ENCODE peak calls at places on chromosomes 13 and 19, in eight cellular contexts. C is germinal center; X is HFFc6; I is BJ; O is stimulated activated CD4-positive, alpha-beta T cell treated with anti-CD3 and anti-CD28 coated beads, Interleukin-12 subunit alpha, Interleukin-12 subunit beta, amount 100 ng/mL, for 4 hours; D is AG04450; V is glutamatergic neuron; E is heart right ventricle. K is an unnamed sample.

GRCh38 chr19:51012661-51013190 is 6.8 kb downstream of the KLK10 start:
- DNase-seq in C (no peak), X (no peak), I (no peak), O (no peak), D (no peak), V (no peak), E (no peak), K (no peak)

GRCh38 chr19:46784262-46785053 is 3.9 kb downstream of the SLC1A5 start:
- DNase-seq in C (peak; percentile 77), X (peak; percentile 94), I (peak; percentile 71), O (peak; percentile 54), D (peak; percentile 86), V (peak; percentile 54), E (peak; percentile 30), K (peak; percentile 76)

GRCh38 chr19:5542665-5543064 is 25.1 kb downstream of the TINCR start:
- DNase-seq in C (no peak), X (no peak), I (no peak), O (no peak), D (no peak), V (no peak), E (no peak), K (no peak)

GRCh38 chr19:8505680-8506401 is 3.4 kb upstream of the PRAM1 start:
- DNase-seq in C (peak; percentile 82), X (peak; percentile 38), I (no peak), O (peak; percentile 79), D (peak; percentile 18), V (peak; percentile 88), E (peak; percentile 78), K (no peak)

GRCh38 chr19:43767316-43767715 is 12.6 kb upstream of the SMG9 start:
- DNase-seq in C (no peak), X (no peak), I (no peak), O (no peak), D (no peak), V (no peak), E (no peak), K (no peak)

GRCh38 chr19:49929121-49929610 is at the start of the genes ATF5 and NUP62:
- DNase-seq in C (peak; percentile 98), X (peak; percentile 66), I (peak; percentile 29), O (peak; percentile 94), D (no peak), V (peak; percentile 93), E (peak; percentile 93), K (no peak)

GRCh38 chr13:50152224-50152623 is 137.0 kb downstream of the KCNRG start:
- DNase-seq in C (no peak), X (no peak), I (no peak), O (no peak), D (no peak), V (no peak), E (no peak), K (no peak)

GRCh38 chr19:7902796-7903243 is 857 bp upstream of the MAP2K7 start:
- DNase-seq in C (no peak), X (no peak), I (no peak), O (no peak), D (no peak), V (no peak), E (no peak), K (no peak)

GRCh38 chr19:55466246-55466614 is 1.7 kb upstream of the C19orf85 start:
- DNase-seq in C (no peak), X (no peak), I (no peak), O (no peak), D (no peak), V (no peak), E (no peak), K (no peak)

GRCh38 chr19:18107235-18108083 is 9.9 kb downstream of the MAST3 start:
- DNase-seq in C (peak; percentile 42), X (no peak), I (no peak), O (no peak), D (no peak), V (no peak), E (no peak), K (no peak)

GRCh38 chr13:90968510-90968909 is 379.0 kb upstream of the MIR17HG start:
- DNase-seq in C (no peak), X (no peak), I (no peak), O (no peak), D (no peak), V (peak; percentile 68), E (no peak), K (no peak)

GRCh38 chr19:6534451-6535093 is 3.7 kb downstream of the TNFSF9 start:
- DNase-seq in C (no peak), X (no peak), I (no peak), O (no peak), D (no peak), V (peak; percentile 39), E (no peak), K (no peak)

GRCh38 chr19:54967611-54968010 is 1.4 kb downstream of the NLRP2 start:
- DNase-seq in C (no peak), X (no peak), I (no peak), O (no peak), D (no peak), V (no peak), E (no peak), K (no peak)

GRCh38 chr19:11598103-11598483 is 810 bp downstream of the ZNF627 start:
- DNase-seq in C (no peak), X (peak; percentile 8), I (no peak), O (no peak), D (no peak), V (no peak), E (no peak), K (no peak)

GRCh38 chr19:11195169-11195568 is 2.2 kb downstream of the KANK2 start:
- DNase-seq in C (no peak), X (no peak), I (no peak), O (no peak), D (no peak), V (no peak), E (peak; percentile 52), K (no peak)

GRCh38 chr13:37090912-37091311 is 14.6 kb downstream of the CSNK1A1L start:
- DNase-seq in C (no peak), X (no peak), I (no peak), O (no peak), D (no peak), V (no peak), E (no peak), K (no peak)

GRCh38 chr19:15629003-15629880 is 11.5 kb upstream of the CYP4F3 start:
- DNase-seq in C (peak; percentile 76), X (peak; percentile 9), I (no peak), O (peak; percentile 90), D (peak; percentile 2), V (peak; percentile 80), E (peak; percentile 75), K (no peak)

GRCh38 chr13:113453962-113454361 is 674 bp upstream of the ADPRHL1 start:
- DNase-seq in C (no peak), X (peak; percentile 36), I (peak; percentile 57), O (no peak), D (no peak), V (no peak), E (no peak), K (peak; percentile 37)

GRCh38 chr13:60873116-60873515 is 476.1 kb downstream of the TDRD3 start:
- DNase-seq in C (no peak), X (no peak), I (no peak), O (no peak), D (no peak), V (no peak), E (no peak), K (no peak)

GRCh38 chr19:33064117-33064777 is 441 bp downstream of the RHPN2 start:
- DNase-seq in C (peak; percentile 45), X (no peak), I (no peak), O (peak; percentile 11), D (no peak), V (peak; percentile 51), E (no peak), K (no peak)

GRCh38 chr13:44011036-44011435 is 131.3 kb downstream of the LACC1 start:
- DNase-seq in C (no peak), X (no peak), I (no peak), O (no peak), D (no peak), V (no peak), E (no peak), K (no peak)

GRCh38 chr13:83295684-83296083 is 586.6 kb downstream of the SLITRK1 start:
- DNase-seq in C (no peak), X (no peak), I (no peak), O (no peak), D (no peak), V (no peak), E (no peak), K (peak; percentile 5)

GRCh38 chr19:45074744-45075143 is 1.5 kb downstream of the ZNF296 start:
- DNase-seq in C (no peak), X (no peak), I (no peak), O (no peak), D (no peak), V (no peak), E (no peak), K (no peak)

GRCh38 chr19:15859187-15859586 is 38.7 kb downstream of the CYP4F2 start:
- DNase-seq in C (no peak), X (no peak), I (no peak), O (no peak), D (no peak), V (no peak), E (no peak), K (no peak)

GRCh38 chr19:16898306-16899015 is 9.7 kb downstream of the F2RL3 start:
- DNase-seq in C (no peak), X (no peak), I (no peak), O (no peak), D (no peak), V (no peak), E (no peak), K (no peak)

GRCh38 chr13:31022491-31022890 is 90.0 kb downstream of the TEX26 start:
- DNase-seq in C (no peak), X (no peak), I (no peak), O (no peak), D (no peak), V (no peak), E (no peak), K (no peak)

GRCh38 chr13:97238432-97238831 is 16.3 kb downstream of the MBNL2 start:
- DNase-seq in C (no peak), X (no peak), I (no peak), O (no peak), D (no peak), V (no peak), E (no peak), K (no peak)

GRCh38 chr13:73794755-73795154 is 339.4 kb downstream of the KLF12 start:
- DNase-seq in C (no peak), X (no peak), I (no peak), O (no peak), D (no peak), V (no peak), E (no peak), K (no peak)